ENCODE peak calls at places on chromosome 3, in six cellular contexts. Y is IMR-90, B is mesenchymal stem cell, U is H1, C is H9, H is mesendoderm. K is an unnamed sample. For H3K4me1, the result is how much of the 10 kb centered on the place peaks cover.

GRCh38 chr3:46517016-46517770 is 19.4 kb downstream of the RTP3 start:
- DNase-seq in H (no peak), C (no peak), U (no peak), Y (peak), B (peak), K (no peak)

GRCh38 chr3:58260261-58260731 is 22.7 kb downstream of the ABHD6 start:
- DNase-seq in H (no peak), C (no peak), B (peak), Y (peak), U (no peak), K (no peak)

GRCh38 chr3:34919025-34919424 is 720.3 kb upstream of the ARPP21 start:
- DNase-seq in Y (no peak), B (no peak), U (no peak), C (peak), H (no peak), K (no peak)

GRCh38 chr3:50630394-50630793 is 13.4 kb downstream of the MAPKAPK3 start:
- DNase-seq in Y (no peak), H (no peak), C (no peak), U (no peak), B (no peak), K (no peak)

GRCh38 chr3:179563298-179563934 is 690 bp downstream of the ACTL6A start:
- DNase-seq in Y (peak), B (peak), C (peak), U (peak), H (peak), K (peak)

GRCh38 chr3:16444344-16444743 is 69.2 kb downstream of the RFTN1 start:
- DNase-seq in C (no peak), U (no peak), H (no peak), Y (no peak), B (no peak), K (no peak)

GRCh38 chr3:121473001-121473400 is 72.8 kb downstream of the POLQ start:
- DNase-seq in Y (no peak), B (no peak), U (no peak), C (no peak), H (no peak), K (no peak)

GRCh38 chr3:49654955-49655556 is 19.1 kb upstream of the APEH start:
- DNase-seq in C (no peak), H (no peak), B (no peak), Y (no peak), U (no peak), K (no peak)

GRCh38 chr3:160319322-160319721 is 79.7 kb downstream of the IFT80 start:
- DNase-seq in B (no peak), H (no peak), U (no peak), Y (no peak), C (no peak), K (no peak)

GRCh38 chr3:144045766-144046165 is 74.1 kb downstream of the DIPK2A start:
- DNase-seq in B (no peak), C (no peak), U (no peak), H (no peak), Y (peak), K (no peak)

GRCh38 chr3:116256843-116257485 is 188.3 kb downstream of the LSAMP start:
- DNase-seq in U (no peak), H (no peak), B (no peak), Y (peak), C (no peak), K (no peak)

GRCh38 chr3:49602877-49603411 is 48.7 kb downstream of the BSN start:
- DNase-seq in C (no peak), U (no peak), Y (no peak), B (no peak), H (peak), K (no peak)

GRCh38 chr3:187968883-187969580 is 184.9 kb upstream of the LPP start:
- DNase-seq in C (no peak), Y (peak), B (peak), U (no peak), H (no peak), K (no peak)

GRCh38 chr3:67389176-67389575 is 265.2 kb downstream of the SUCLG2 start:
- DNase-seq in Y (no peak), C (no peak), U (no peak), H (no peak), B (no peak), K (no peak)

GRCh38 chr3:183490653-183491052 is 62.2 kb upstream of the MCF2L2 start:
- DNase-seq in B (no peak), H (no peak), Y (no peak), U (peak), C (peak), K (no peak)

GRCh38 chr3:169666079-169666436 is 2.5 kb upstream of the MECOM start:
- DNase-seq in Y (no peak), C (no peak), B (no peak), H (no peak), U (no peak), K (peak)

GRCh38 chr3:88462241-88462640 is 312.5 kb downstream of the C3orf38 start:
- DNase-seq in U (no peak), Y (no peak), H (no peak), C (no peak), B (peak), K (no peak)

GRCh38 chr3:66393486-66394260 is 107.1 kb downstream of the LRIG1 start:
- DNase-seq in B (peak), Y (peak), H (no peak), C (no peak), U (no peak), K (no peak)

GRCh38 chr3:112761062-112761638 is 85.5 kb downstream of the CD200R1L start:
- DNase-seq in U (no peak), Y (peak), C (no peak), H (no peak), B (no peak), K (no peak)

GRCh38 chr3:186789554-186790260 is 6.3 kb downstream of the EIF4A2 start:
- DNase-seq in U (no peak), H (no peak), B (no peak), C (no peak), Y (peak), K (no peak)

GRCh38 chr3:188749010-188749617 is 422.7 kb upstream of the TPRG1 start:
- DNase-seq in U (no peak), C (peak), Y (no peak), B (no peak), H (peak), K (peak)

GRCh38 chr3:32423956-32424558 is 32.4 kb downstream of the CMTM7 start:
- DNase-seq in Y (no peak), C (no peak), H (no peak), U (no peak), B (no peak), K (no peak)

GRCh38 chr3:94413721-94414106 is 350.9 kb downstream of the NSUN3 start:
- DNase-seq in U (no peak), Y (peak), H (no peak), C (no peak), B (no peak), K (no peak)

GRCh38 chr3:46733026-46733800 is 15.5 kb upstream of the PRSS50 start:
- DNase-seq in U (no peak), Y (no peak), B (no peak), C (peak), H (peak), K (no peak)

DNA sequence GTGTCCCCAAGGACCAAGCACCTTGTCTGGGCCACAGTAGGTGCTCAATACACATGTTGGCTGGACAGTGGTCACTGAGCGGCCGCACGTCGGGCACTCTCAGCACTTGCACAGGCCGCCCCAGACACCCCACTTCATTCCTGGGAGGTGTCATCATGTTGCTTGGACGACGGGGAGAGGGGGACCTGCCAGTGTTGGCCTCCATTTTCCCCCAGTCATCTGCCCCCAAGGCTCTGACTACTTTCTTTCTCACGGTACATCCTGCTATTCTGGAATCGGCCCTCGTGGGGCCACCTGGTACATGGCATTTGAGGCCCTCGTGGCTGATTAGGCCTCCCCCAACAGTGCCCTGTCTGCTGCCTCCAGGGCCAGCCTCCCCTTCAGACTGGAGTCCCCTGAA is 1.2 kb upstream of the RHO start:
- DNase-seq in U (no peak), Y (no peak), C (no peak), H (no peak), B (no peak), K (no peak)
- H2BK15ac ChIP-seq in U (no peak), Y (no peak), C (no peak), H (no peak), B (no peak), K (no peak)

GRCh38 chr3:75380276-75380771 is 283.8 kb upstream of the FRG2C start:
- DNase-seq in C (no peak), H (no peak), B (no peak), Y (no peak), U (no peak), K (no peak)
- H3K23ac ChIP-seq in C (no peak), H (no peak), B (no peak), Y (no peak), U (no peak), K (peak)

DNA sequence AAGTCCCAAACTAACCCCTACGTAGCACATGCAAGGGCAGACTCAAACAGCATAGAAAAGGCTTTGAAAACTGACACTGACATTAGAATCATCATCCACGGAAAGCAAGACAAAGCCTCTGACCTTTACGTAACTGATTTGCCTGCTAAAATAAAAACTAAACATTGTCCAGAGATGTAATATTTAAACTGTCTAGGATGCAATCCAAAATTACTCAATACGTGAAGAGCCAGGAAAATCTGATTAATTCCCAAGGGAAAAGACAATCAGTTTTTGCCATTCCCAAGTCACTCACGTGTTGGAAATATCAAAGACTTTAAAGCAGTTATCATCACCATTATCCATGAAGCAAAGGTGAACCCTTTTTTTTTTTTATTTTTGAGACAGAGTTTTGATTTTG is 13.3 kb upstream of the IQCF1 start:
- DNase-seq in C (no peak), U (no peak), B (no peak), H (no peak), Y (no peak), K (no peak)
- H3K4me1 ChIP-seq in C (under half), U (under half), B (under half), H (under half), Y (under half), K (under half)

DNA sequence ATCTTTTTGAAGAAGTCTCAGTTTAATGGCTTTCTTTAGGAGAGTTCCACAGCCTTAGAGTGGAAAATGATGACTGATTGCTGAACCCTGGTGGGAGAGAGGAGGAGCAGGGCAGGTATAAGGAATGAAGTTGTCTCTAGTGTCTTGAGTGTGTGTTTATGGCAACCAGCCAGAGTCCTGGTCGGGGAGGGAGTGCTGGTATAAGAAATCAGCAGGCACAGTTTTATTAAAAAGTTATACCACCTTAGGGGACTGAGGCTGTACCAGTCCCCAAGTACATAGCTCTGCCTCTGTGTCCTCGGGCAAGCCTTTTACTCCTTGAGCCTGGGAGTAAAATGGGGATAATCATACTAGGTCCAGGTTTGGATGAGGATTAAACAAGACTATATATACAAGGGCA is 29.8 kb downstream of the SLC22A14 start:
- DNase-seq in B (no peak), H (no peak), C (no peak), U (no peak), Y (no peak), K (no peak)
- H2BK15ac ChIP-seq in B (no peak), H (no peak), C (no peak), U (no peak), Y (no peak), K (no peak)

GRCh38 chr3:125281411-125281810 is 68.9 kb upstream of the SLC12A8 start:
- DNase-seq in U (no peak), H (no peak), Y (no peak), C (no peak), B (peak), K (no peak)
- H3K23ac ChIP-seq in U (no peak), H (no peak), Y (no peak), C (no peak), B (no peak), K (no peak)

DNA sequence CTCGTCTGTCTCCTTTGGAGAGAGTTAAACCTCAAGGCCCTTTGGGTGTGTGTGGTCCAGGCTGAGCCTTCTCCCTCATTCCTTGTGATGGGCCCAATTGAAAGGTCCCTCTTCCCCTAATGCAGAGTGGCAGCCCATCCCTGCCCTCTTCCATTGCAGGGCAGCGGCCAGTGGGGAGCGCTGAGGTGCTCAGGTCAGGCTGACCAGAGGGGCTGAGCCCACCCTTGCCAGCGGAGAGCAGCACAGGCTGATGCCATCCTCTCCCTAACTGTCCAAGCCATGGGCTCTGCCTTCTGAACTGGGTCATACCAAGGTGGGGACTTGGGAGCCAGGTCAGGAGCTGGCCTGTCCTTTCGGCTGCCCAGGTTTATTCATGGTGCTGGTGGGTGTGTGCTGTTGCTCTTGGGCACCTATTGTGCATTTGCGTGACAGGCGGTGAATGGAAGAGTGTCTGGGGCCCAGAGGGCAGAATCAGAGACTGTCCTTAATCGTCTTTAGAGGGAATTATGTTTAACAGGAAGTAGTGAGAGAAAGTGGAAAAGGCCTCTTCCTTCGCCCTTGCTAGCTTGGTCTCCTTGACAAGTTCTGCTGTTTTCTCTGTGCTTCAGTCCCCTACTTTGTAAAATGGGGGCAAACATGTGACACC is 96.9 kb downstream of the VGLL4 start:
- DNase-seq in H (no peak), C (no peak), Y (no peak), U (no peak), B (no peak), K (no peak)
- H3K4me1 ChIP-seq in H (under half), C (under half), Y (under half), U (under half), B (under half), K (under half)

GRCh38 chr3:108093021-108093420 is 2.2 kb upstream of the CD47 start:
- DNase-seq in Y (no peak), C (no peak), B (no peak), U (no peak), H (no peak), K (no peak)
- H2BK15ac ChIP-seq in Y (no peak), C (no peak), B (no peak), U (no peak), H (no peak), K (no peak)

GRCh38 chr3:86269364-86270155 is 721.4 kb downstream of the VGLL3 start:
- DNase-seq in B (no peak), H (no peak), C (no peak), U (no peak), Y (no peak), K (no peak)
- H3K23ac ChIP-seq in B (no peak), H (no peak), C (no peak), U (no peak), Y (no peak), K (no peak)

DNA sequence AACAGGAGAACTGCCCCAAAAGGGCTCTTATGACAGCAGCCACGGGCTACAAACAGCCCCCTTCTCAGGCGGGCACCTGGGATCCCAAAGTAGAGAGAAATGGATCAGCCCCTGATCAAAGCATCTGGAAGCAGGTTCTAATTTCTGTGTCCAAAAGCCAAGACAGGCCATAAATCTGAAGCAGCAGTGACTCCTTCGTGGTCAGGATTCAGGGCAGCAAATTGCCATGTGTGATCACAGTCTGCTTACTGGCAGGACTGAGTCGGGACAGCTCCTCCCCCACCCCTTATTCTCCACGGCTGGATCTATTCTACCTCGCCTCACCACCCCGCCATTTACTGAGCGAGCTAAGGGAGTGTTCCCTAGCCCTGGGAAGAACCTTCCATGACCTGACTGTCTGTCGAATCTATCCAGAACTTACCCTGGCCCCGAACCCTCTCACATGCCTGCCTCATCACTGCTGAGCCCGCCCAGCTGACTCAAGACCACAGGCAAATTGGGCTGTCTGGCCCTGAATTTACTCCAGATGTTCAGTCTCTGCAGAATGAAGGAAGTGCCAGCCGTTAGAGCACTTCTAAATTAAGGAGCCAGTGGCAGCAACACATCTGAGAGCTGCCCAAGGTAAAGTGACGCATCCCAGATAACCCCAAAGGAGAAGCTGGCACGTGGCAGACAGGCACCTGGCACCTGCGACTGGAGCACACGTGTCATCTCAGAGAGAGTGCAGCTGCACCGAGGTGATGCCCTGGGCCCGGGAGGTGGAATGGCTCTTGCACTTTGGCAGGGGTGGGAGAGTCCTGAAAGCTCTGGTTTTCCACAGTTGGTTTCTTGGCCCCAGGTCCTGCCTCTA is 1.3 kb downstream of the LRRC15 start:
- DNase-seq in U (no peak), C (no peak), H (no peak), Y (peak), B (peak), K (no peak)
- H3K4me1 ChIP-seq in U (under half), C (under half), H (under half), Y (under half), B (under half), K (under half)

DNA sequence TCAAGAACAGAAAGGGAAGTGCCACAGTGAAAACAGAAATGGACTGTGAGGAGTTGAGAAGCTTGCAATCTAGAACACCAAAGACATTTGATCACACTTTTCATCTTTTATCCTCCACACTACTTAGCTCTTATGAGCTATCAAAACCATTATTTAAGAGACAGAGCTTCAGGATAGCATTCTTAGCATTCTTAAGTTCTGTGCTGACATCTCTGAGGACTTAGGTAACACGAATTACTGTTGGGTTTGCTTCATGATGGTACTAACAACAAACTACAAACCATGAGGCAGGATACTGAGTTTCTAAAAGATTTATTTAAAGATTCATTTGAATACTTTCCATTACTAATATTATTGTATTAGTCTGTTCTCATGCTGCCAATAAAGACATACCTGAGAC is 1038.6 kb downstream of the TUSC7 start:
- DNase-seq in C (no peak), H (no peak), U (no peak), Y (peak), B (no peak), K (no peak)
- H2BK15ac ChIP-seq in C (no peak), H (no peak), U (no peak), Y (no peak), B (no peak), K (no peak)